ENCODE peak calls at places on chromosome 15, in seven cellular contexts. R is cardiac muscle cell, D is fibroblast of lung, T is RWPE2, S is heart right ventricle, I is HL-60, Z is dorsolateral prefrontal cortex. K is an unnamed sample.
A peak's percentile ranks its signal among the peaks of the same experiment; 100 is the strongest.

GRCh38 chr15:90044916-90045371 is 43.8 kb downstream of the ZNF710 start:
- DNase-seq in R (no peak), D (no peak), T (no peak), S (no peak), I (no peak), Z (no peak), K (no peak)

GRCh38 chr15:28002867-28003266 is 96.2 kb downstream of the OCA2 start:
- DNase-seq in R (no peak), D (no peak), T (no peak), S (no peak), I (no peak), Z (no peak), K (no peak)

GRCh38 chr15:58931985-58932384 is 1.5 kb downstream of the SLTM start:
- DNase-seq in R (peak; percentile 75), D (peak; percentile 61), T (no peak), S (no peak), I (no peak), Z (no peak), K (no peak)

GRCh38 chr15:84826369-84826823 is 9.2 kb downstream of the ALPK3 start:
- DNase-seq in R (peak; percentile 42), D (peak; percentile 6), T (no peak), S (no peak), I (no peak), Z (no peak), K (peak; percentile 61)

GRCh38 chr15:83372434-83372873 is 74.7 kb upstream of the SH3GL3 start:
- DNase-seq in R (no peak), D (peak; percentile 47), T (peak; percentile 58), S (no peak), I (no peak), Z (no peak), K (no peak)

GRCh38 chr15:26759991-26760390 is 12.9 kb downstream of the GABRB3 start:
- DNase-seq in R (no peak), D (no peak), T (no peak), S (no peak), I (no peak), Z (no peak), K (no peak)

GRCh38 chr15:25177955-25178801 is 223.4 kb downstream of the SNRPN start:
- DNase-seq in R (no peak), D (no peak), T (peak; percentile 62), S (peak; percentile 3), I (no peak), Z (peak; percentile 8), K (peak; percentile 55)

GRCh38 chr15:31480356-31481058 is 153.9 kb downstream of the KLF13 start:
- DNase-seq in R (no peak), D (no peak), T (peak; percentile 51), S (no peak), I (no peak), Z (no peak), K (no peak)

GRCh38 chr15:90306560-90306959 is 41.1 kb downstream of the NGRN start:
- DNase-seq in R (no peak), D (no peak), T (no peak), S (no peak), I (no peak), Z (no peak), K (no peak)

GRCh38 chr15:72358532-72359180 is 17.2 kb downstream of the HEXA start:
- DNase-seq in R (peak; percentile 83), D (peak; percentile 86), T (no peak), S (peak; percentile 52), I (no peak), Z (peak; percentile 82), K (no peak)

GRCh38 chr15:100081454-100081853 is 260.3 kb downstream of the ADAMTS17 start:
- DNase-seq in R (no peak), D (no peak), T (no peak), S (no peak), I (no peak), Z (no peak), K (no peak)
- H3K27ac ChIP-seq in R (no peak overlapping the region), D (no peak overlapping the region), T (no peak overlapping the region), S (no peak overlapping the region), I (no peak overlapping the region), Z (no peak overlapping the region), K (no peak overlapping the region)

GRCh38 chr15:99961011-99961441 is 227.8 kb upstream of the LYSMD4 start:
- DNase-seq in R (peak; percentile 61), D (no peak), T (peak; percentile 47), S (no peak), I (no peak), Z (peak; percentile 48), K (no peak)
- TF ChIP-seq CTCF in R (peak; percentile 51), D (no peak), T (peak; percentile 58), S (peak; percentile 52), I (no peak), Z (peak; percentile 46), K (no peak)

GRCh38 chr15:62928996-62929350 is 113.6 kb upstream of the TPM1 start:
- DNase-seq in R (no peak), D (peak; percentile 97), T (peak; percentile 80), S (no peak), I (no peak), Z (no peak), K (no peak)
- H3K27ac ChIP-seq in R (peak overlapping the region; percentile 7), D (peak overlapping the region; percentile 75), T (peak overlapping the region; percentile 94), S (peak overlapping the region; percentile 45), I (no peak overlapping the region), Z (no peak overlapping the region), K (peak overlapping the region; percentile 69)

DNA sequence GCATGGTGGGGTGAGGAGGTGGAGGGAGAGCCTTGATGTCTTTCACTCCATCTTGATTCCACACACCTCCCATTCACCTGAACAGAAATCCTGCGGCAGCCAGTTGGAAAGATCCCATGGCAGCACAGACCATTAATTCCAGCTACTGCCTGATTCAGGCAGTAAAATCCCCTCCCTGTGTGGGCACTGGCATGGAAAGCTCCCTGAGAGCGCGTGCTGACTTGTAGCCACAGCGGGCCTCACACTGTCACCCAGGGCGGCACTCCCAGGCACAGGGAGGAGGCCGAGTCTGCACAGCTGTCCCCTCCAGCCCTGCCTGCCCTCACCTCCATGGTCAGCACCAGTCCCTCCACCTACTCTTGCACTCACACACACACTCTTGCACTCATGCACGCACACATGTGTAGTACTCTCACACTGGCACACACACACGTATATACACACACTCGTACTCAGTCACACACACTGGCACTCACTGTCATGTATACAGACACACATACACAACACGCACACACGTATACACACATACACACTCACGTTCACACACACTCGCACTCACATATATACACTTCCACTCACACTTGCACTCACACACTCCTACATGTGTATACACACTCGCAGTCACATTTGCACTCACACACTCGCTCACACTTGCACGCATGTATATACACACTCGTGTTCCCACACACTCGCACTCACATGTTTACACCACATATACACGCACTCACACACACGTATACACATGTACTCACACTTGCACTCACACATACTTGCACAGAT is 1.7 kb downstream of the PLA2G4F start:
- DNase-seq in R (no peak), D (no peak), T (no peak), S (no peak), I (no peak), Z (no peak), K (no peak)
- TF ChIP-seq CTCF in R (no peak), D (no peak), T (no peak), S (no peak), I (no peak), Z (no peak), K (no peak)

GRCh38 chr15:51190424-51191068 is 95.8 kb upstream of the TNFAIP8L3 start:
- DNase-seq in R (no peak), D (no peak), T (no peak), S (peak; percentile 43), I (no peak), Z (no peak), K (no peak)

GRCh38 chr15:51193526-51193925 is 98.8 kb upstream of the TNFAIP8L3 start:
- DNase-seq in R (peak; percentile 50), D (no peak), T (no peak), S (no peak), I (no peak), Z (no peak), K (no peak)

GRCh38 chr15:51192560-51193280 is 98.0 kb upstream of the TNFAIP8L3 start:
- DNase-seq in R (peak; percentile 94), D (peak; percentile 76), T (peak; percentile 94), S (peak; percentile 90), I (peak; percentile 54), Z (peak; percentile 96), K (peak; percentile 54)

GRCh38 chr15:51191072-51191665 is 96.5 kb upstream of the TNFAIP8L3 start:
- DNase-seq in R (no peak), D (no peak), T (no peak), S (no peak), I (no peak), Z (no peak), K (no peak)

GRCh38 chr15:51191766-51192165 is 97.1 kb upstream of the TNFAIP8L3 start:
- DNase-seq in R (no peak), D (no peak), T (no peak), S (no peak), I (no peak), Z (no peak), K (no peak)
- H3K27ac ChIP-seq in R (no peak overlapping the region), D (no peak overlapping the region), T (peak overlapping the region; percentile 26), S (no peak overlapping the region), I (no peak overlapping the region), Z (no peak overlapping the region), K (peak overlapping the region; percentile 84)

DNA sequence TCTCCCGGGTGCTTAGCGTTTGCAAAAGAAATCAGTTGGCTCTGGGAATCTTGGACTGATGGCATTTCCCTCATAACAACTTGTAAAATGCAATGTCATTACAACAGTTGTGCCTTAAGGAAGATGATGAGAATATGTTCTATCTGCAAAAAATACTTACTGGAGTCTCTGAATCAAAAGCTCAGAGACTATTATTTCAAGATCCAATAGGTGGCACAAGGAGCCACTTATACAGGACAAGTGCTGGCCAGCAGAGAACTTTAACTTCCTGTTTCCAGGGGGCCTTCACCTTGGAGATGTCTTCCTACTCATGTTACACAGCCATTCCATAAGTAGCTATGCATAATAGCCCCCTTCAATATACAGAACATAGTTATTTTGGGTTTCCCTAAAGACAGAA is 8.9 kb upstream of the RPS27L start:
- DNase-seq in R (peak; percentile 45), D (no peak), T (no peak), S (no peak), I (no peak), Z (no peak), K (no peak)
- TF ChIP-seq CTCF in R (no peak), D (peak; percentile 5), T (peak; percentile 34), S (no peak), I (no peak), Z (no peak), K (no peak)

GRCh38 chr15:67121725-67122600 is 56.6 kb downstream of the SMAD3 start:
- DNase-seq in R (no peak), D (no peak), T (no peak), S (no peak), I (no peak), Z (no peak), K (no peak)
- H3K27ac ChIP-seq in R (no peak overlapping the region), D (peak overlapping the region; percentile 97), T (peak overlapping the region; percentile 97), S (peak overlapping the region; percentile 90), I (no peak overlapping the region), Z (peak overlapping the region; percentile 74), K (peak overlapping the region; percentile 92)

GRCh38 chr15:88657326-88658069 is 18.7 kb downstream of the ISG20 start:
- DNase-seq in R (peak; percentile 71), D (peak; percentile 36), T (peak; percentile 72), S (no peak), I (no peak), Z (peak; percentile 45), K (no peak)
- TF ChIP-seq CTCF in R (peak; percentile 87), D (peak; percentile 83), T (peak; percentile 99), S (peak; percentile 71), I (peak; percentile 57), Z (peak; percentile 79), K (peak; percentile 82)

DNA sequence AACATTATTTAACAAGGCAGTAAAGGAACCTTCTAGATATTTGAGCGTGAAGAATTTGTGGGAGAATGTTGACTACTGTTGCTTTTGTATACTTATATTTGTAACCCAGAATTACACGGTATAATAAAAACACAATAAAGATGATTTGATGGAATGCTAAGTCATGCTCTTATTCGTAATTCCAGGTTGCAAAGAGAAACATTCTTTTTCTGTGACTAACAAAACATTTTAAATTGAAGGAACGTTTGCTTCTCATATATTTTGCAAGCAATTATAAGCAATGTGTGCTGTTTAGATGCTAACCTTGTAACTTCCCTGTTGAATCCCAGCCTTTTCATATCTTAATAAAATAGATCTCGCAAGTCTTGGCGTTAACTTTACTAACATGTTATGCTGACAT is 124.4 kb upstream of the CGNL1 start:
- DNase-seq in R (peak; percentile 28), D (peak; percentile 64), T (no peak), S (no peak), I (no peak), Z (no peak), K (no peak)
- H3K27ac ChIP-seq in R (no peak overlapping the region), D (no peak overlapping the region), T (no peak overlapping the region), S (no peak overlapping the region), I (no peak overlapping the region), Z (no peak overlapping the region), K (no peak overlapping the region)

K was measured in ascending aorta.